ENCODE peak calls at places on chromosomes 2 and 18, in nine cellular contexts. W is A549; Z is H9; Y is right atrium auricular region; R is lower lobe of right lung; H is heart right ventricle; S is CD4-positive, alpha-beta memory T cell; K is CD4-positive, alpha-beta T cell; V is naive thymus-derived CD4-positive, alpha-beta T cell. N is an unnamed sample.

GRCh38 chr2:239781461-239781860 is 243.7 kb downstream of the NDUFA10 start:
- DNase-seq in W (no peak), Z (no peak), Y (no peak), R (no peak), H (no peak), S (no peak), K (no peak), V (peak; percentile 3), N (no peak)

GRCh38 chr18:11077548-11078187 is 71.7 kb downstream of the PIEZO2 start:
- DNase-seq in W (no peak), Z (no peak), Y (no peak), R (no peak), H (no peak), S (no peak), K (no peak), V (no peak), N (no peak)

GRCh38 chr18:48098007-48098406 is 167.5 kb upstream of the SMAD2 start:
- DNase-seq in W (no peak), Z (no peak), Y (no peak), R (no peak), H (no peak), S (no peak), K (no peak), V (no peak), N (no peak)

GRCh38 chr2:196046123-196046917 is 22.3 kb downstream of the DNAH7 start:
- DNase-seq in W (no peak), Z (no peak), Y (no peak), R (no peak), H (no peak), S (no peak), K (no peak), V (no peak), N (no peak)

GRCh38 chr2:160613466-160614153 is 120.0 kb upstream of the RBMS1 start:
- DNase-seq in W (no peak), Z (no peak), Y (no peak), R (no peak), H (no peak), S (no peak), K (no peak), V (no peak), N (no peak)

GRCh38 chr2:145751634-145752033 is 1231.7 kb upstream of the ZEB2 start:
- DNase-seq in W (no peak), Z (no peak), Y (no peak), R (no peak), H (no peak), S (no peak), K (no peak), V (no peak), N (peak; percentile 61)

GRCh38 chr2:195445639-195446038 is 211.4 kb upstream of the SLC39A10 start:
- DNase-seq in W (no peak), Z (no peak), Y (no peak), R (no peak), H (no peak), S (no peak), K (no peak), V (no peak), N (no peak)

GRCh38 chr2:53265900-53266299 is 501.7 kb upstream of the CHAC2 start:
- DNase-seq in W (no peak), Z (no peak), Y (no peak), R (no peak), H (no peak), S (no peak), K (no peak), V (no peak), N (peak; percentile 9)

GRCh38 chr18:25164211-25164836 is 187.6 kb downstream of the ZNF521 start:
- DNase-seq in W (no peak), Z (no peak), Y (no peak), R (no peak), H (no peak), S (no peak), K (no peak), V (no peak), N (no peak)

GRCh38 chr2:79585701-79586428 is 73.0 kb downstream of the CTNNA2 start:
- DNase-seq in W (peak; percentile 3), Z (no peak), Y (no peak), R (no peak), H (no peak), S (no peak), K (no peak), V (no peak), N (no peak)

GRCh38 chr2:44169155-44169898 is 652 bp downstream of the PPM1B start:
- DNase-seq in W (peak; percentile 29), Z (no peak), Y (no peak), R (no peak), H (peak; percentile 17), S (peak; percentile 62), K (peak; percentile 31), V (peak; percentile 44), N (peak; percentile 85)

GRCh38 chr2:180787330-180787729 is 193.1 kb upstream of the UBE2E3 start:
- DNase-seq in W (no peak), Z (no peak), Y (no peak), R (no peak), H (no peak), S (no peak), K (no peak), V (no peak), N (no peak)

GRCh38 chr2:65064728-65065552 is 8.7 kb downstream of the CEP68 start:
- DNase-seq in W (peak; percentile 52), Z (no peak), Y (peak; percentile 88), R (peak; percentile 72), H (peak; percentile 53), S (peak; percentile 55), K (no peak), V (no peak), N (peak; percentile 93)

GRCh38 chr2:75998451-75998850 is 287.7 kb upstream of the GCFC2 start:
- DNase-seq in W (no peak), Z (no peak), Y (no peak), R (no peak), H (no peak), S (no peak), K (no peak), V (no peak), N (no peak)

GRCh38 chr2:86566828-86567205 is 3.6 kb upstream of the CHMP3 start:
- DNase-seq in W (no peak), Z (no peak), Y (no peak), R (no peak), H (no peak), S (no peak), K (no peak), V (no peak), N (no peak)

GRCh38 chr2:160700415-160700814 is 206.8 kb upstream of the RBMS1 start:
- DNase-seq in W (no peak), Z (no peak), Y (no peak), R (no peak), H (no peak), S (no peak), K (no peak), V (no peak), N (no peak)

GRCh38 chr18:26804474-26804873 is 61.0 kb downstream of the AQP4 start:
- DNase-seq in W (no peak), Z (no peak), Y (no peak), R (no peak), H (no peak), S (no peak), K (no peak), V (no peak), N (no peak)

GRCh38 chr2:85761-86160 is 39.5 kb upstream of the FAM110C start:
- DNase-seq in W (no peak), Z (no peak), Y (no peak), R (no peak), H (no peak), S (no peak), K (no peak), V (no peak), N (no peak)

GRCh38 chr18:55762424-55762823 is 174.4 kb upstream of the TCF4 start:
- DNase-seq in W (no peak), Z (no peak), Y (no peak), R (no peak), H (no peak), S (no peak), K (no peak), V (no peak), N (no peak)
- H3K9me3 ChIP-seq in W (no peaks in the 10 kb centered on the region), Z (no peaks in the 10 kb centered on the region), Y (no peaks in the 10 kb centered on the region), R (no peaks in the 10 kb centered on the region), H (peaks cover 1% of the 10 kb centered on the region), S (no peaks in the 10 kb centered on the region), K (no peaks in the 10 kb centered on the region), V (no peaks in the 10 kb centered on the region), N (no peaks in the 10 kb centered on the region)

DNA sequence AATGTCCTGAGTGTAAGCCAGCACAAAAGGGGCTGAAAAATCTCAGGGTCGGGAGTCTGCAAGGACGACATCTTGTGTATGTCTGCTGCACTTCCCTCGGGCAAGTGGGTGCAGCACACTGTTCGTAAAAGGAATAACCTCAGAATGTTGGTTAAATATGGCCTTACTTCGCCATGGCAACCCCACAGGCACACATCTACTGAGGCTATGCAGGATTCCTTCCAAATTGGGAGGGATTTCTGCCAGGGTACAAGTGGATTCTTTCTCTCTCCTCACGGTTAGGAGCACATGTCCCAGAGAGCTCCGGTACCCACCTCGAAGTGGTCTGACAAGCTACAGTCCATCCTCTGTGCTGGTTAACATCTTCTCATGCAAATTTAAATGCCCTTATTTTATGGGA is 277.7 kb upstream of the PXDN start:
- DNase-seq in W (no peak), Z (no peak), Y (no peak), R (no peak), H (no peak), S (no peak), K (no peak), V (no peak), N (no peak)
- H3K9me3 ChIP-seq in W (no peaks in the 10 kb centered on the region), Z (no peaks in the 10 kb centered on the region), Y (no peaks in the 10 kb centered on the region), R (no peaks in the 10 kb centered on the region), H (no peaks in the 10 kb centered on the region), S (no peaks in the 10 kb centered on the region), K (no peaks in the 10 kb centered on the region), V (no peaks in the 10 kb centered on the region), N (no peaks in the 10 kb centered on the region)

DNA sequence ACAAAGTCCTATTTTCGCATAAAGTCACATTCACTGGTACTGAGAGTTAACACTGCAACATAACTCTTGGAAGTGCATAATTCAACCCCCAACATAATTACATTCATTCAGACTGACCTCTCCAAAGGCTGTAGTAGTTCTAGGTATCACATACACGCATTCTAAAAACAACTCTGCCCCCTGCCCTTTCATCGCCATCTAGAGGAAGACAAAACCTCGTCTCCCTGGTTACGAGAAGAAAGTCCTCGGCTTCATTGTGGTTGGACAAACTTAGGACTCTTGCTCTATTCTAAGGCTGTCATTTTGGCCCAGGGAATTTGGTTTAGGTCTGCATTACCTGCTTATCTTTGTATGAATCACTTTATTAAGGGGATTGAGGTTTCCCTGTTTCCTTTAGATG is 215.3 kb upstream of the NRXN1 start:
- DNase-seq in W (no peak), Z (peak; percentile 38), Y (no peak), R (no peak), H (no peak), S (no peak), K (no peak), V (no peak), N (no peak)
- H3K9me3 ChIP-seq in W (peaks cover 9% of the 10 kb centered on the region), Z (no peaks in the 10 kb centered on the region), Y (no peaks in the 10 kb centered on the region), R (no peaks in the 10 kb centered on the region), H (no peaks in the 10 kb centered on the region), S (no peaks in the 10 kb centered on the region), K (peaks cover 6% of the 10 kb centered on the region), V (no peaks in the 10 kb centered on the region), N (peaks cover 5% of the 10 kb centered on the region)

GRCh38 chr18:33866386-33866785 is 288.4 kb downstream of the ASXL3 start:
- DNase-seq in W (no peak), Z (no peak), Y (no peak), R (no peak), H (no peak), S (no peak), K (no peak), V (no peak), N (peak; percentile 40)

DNA sequence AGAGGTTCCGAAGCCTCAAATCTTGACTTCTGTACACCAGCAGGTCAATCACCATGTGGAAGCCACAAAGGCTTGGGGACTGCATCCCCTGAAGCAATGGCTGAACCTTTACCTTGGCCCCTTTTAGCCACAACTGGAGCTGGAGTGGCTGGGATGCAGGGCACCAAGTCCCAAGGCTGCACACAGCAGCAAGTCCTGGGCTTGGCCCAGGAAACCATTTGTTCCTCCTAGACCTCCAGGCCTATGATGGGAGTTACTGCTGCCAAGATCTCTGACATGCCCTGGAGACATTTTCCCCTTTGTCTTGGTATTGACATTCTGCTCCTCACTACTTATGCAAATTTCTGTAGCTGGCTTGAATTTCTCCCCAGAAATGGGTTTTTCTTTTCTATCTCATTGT is 285.9 kb downstream of the ASXL3 start:
- DNase-seq in W (no peak), Z (no peak), Y (no peak), R (no peak), H (no peak), S (no peak), K (no peak), V (no peak), N (no peak)
- H3K9me3 ChIP-seq in W (no peaks in the 10 kb centered on the region), Z (peaks cover 18% of the 10 kb centered on the region), Y (peaks cover 12% of the 10 kb centered on the region), R (peaks cover 16% of the 10 kb centered on the region), H (peaks cover 29% of the 10 kb centered on the region), S (no peaks in the 10 kb centered on the region), K (peaks cover 5% of the 10 kb centered on the region), V (no peaks in the 10 kb centered on the region), N (peaks cover 15% of the 10 kb centered on the region)

N was measured in Karpas-422.